ENCODE peak calls at places on chromosomes 2 and 18, in nine cellular contexts. E is pancreas; F is kidney; V is tibial artery; X is heart right ventricle; T is cardiac muscle cell; Z is right cardiac atrium; W is CD4-positive, alpha-beta T cell; D is WERI-Rb-1. I is an unnamed sample.

GRCh38 chr2:6423131-6423530 is 442.6 kb downstream of the CMPK2 start:
- DNase-seq in Z (no peak), V (no peak), E (no peak), X (no peak), D (no peak), F (no peak), T (no peak), W (no peak), I (no peak)

GRCh38 chr2:229282758-229283546 is 11.9 kb upstream of the PID1 start:
- DNase-seq in X (no peak), Z (peak), T (no peak), W (no peak), E (no peak), V (peak), D (no peak), F (no peak), I (peak)

GRCh38 chr2:57878573-57878910 is 168.1 kb upstream of the VRK2 start:
- DNase-seq in V (no peak), T (no peak), W (no peak), X (no peak), E (no peak), Z (no peak), D (no peak), F (peak), I (peak)

GRCh38 chr2:180099308-180099707 is 92.2 kb upstream of the CWC22 start:
- DNase-seq in T (no peak), V (no peak), Z (no peak), D (no peak), W (no peak), F (no peak), X (no peak), E (no peak), I (no peak)

GRCh38 chr2:21270083-21270491 is 146.3 kb downstream of the TDRD15 start:
- DNase-seq in X (no peak), Z (no peak), T (peak), W (no peak), E (no peak), V (no peak), D (no peak), F (no peak), I (no peak)

GRCh38 chr2:18342901-18343300 is 217.6 kb downstream of the RDH14 start:
- DNase-seq in W (no peak), D (no peak), T (no peak), F (no peak), E (no peak), Z (no peak), X (no peak), V (no peak), I (no peak)

GRCh38 chr2:38505779-38506178 is 96.9 kb downstream of the HNRNPLL start:
- DNase-seq in F (no peak), X (no peak), D (no peak), Z (peak), T (no peak), E (no peak), W (no peak), V (peak), I (no peak)

GRCh38 chr18:44758821-44759624 is 78.3 kb downstream of the SETBP1 start:
- DNase-seq in D (no peak), F (no peak), T (no peak), V (no peak), W (no peak), Z (no peak), E (no peak), X (no peak), I (no peak)

GRCh38 chr18:1930291-1931270 is 640.7 kb downstream of the METTL4 start:
- DNase-seq in Z (no peak), D (no peak), E (no peak), T (no peak), V (no peak), W (no peak), F (peak), X (no peak), I (no peak)

GRCh38 chr2:239192975-239193374 is 207.8 kb downstream of the HDAC4 start:
- DNase-seq in E (no peak), X (no peak), D (no peak), V (peak), W (no peak), F (peak), T (no peak), Z (no peak), I (no peak)

GRCh38 chr2:41927581-41928260 is 120.1 kb upstream of the PKDCC start:
- DNase-seq in D (no peak), F (no peak), T (no peak), V (no peak), W (no peak), E (no peak), X (peak), Z (peak), I (peak)

GRCh38 chr2:220188031-220188430 is 560.6 kb downstream of the SLC4A3 start:
- DNase-seq in F (no peak), X (no peak), E (no peak), W (no peak), Z (no peak), V (no peak), T (no peak), D (no peak), I (no peak)

GRCh38 chr2:218448934-218449333 is 30.0 kb downstream of the VIL1 start:
- DNase-seq in W (no peak), F (no peak), X (no peak), E (no peak), Z (no peak), V (no peak), T (no peak), D (no peak), I (peak)

DNA sequence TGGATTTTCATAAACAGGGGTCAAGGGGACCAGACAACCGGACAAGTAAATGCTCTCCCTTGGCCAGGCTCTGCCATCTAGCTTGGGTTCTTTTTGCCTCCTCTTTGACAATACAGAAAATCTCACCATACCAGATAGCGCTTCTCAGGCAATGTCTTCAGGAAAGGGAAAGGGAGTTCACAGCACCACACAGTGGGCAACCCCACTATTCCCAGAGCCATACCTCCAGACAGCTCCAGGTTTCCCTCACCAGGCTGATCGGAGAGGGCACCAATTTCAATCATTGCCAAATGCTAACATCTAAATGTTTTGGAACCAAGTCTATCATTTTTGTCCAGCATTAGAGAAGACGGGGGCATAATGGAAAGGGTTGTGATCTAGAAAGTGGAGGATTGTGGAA is 28.1 kb downstream of the CCDC68 start:
- DNase-seq in X (no peak), W (no peak), D (no peak), F (no peak), E (no peak), T (no peak), V (no peak), Z (no peak), I (no peak)
- H3K27ac ChIP-seq in X (no peak), W (no peak), D (no peak), F (no peak), E (no peak), T (no peak), V (no peak), Z (no peak), I (no peak)

GRCh38 chr2:205465791-205466190 is 216.5 kb upstream of the NRP2 start:
- DNase-seq in D (no peak), F (no peak), W (no peak), Z (no peak), V (no peak), X (no peak), T (no peak), E (no peak), I (no peak)

GRCh38 chr2:205464681-205465080 is 217.6 kb upstream of the NRP2 start:
- DNase-seq in E (no peak), V (no peak), W (no peak), D (peak), Z (no peak), X (no peak), F (no peak), T (no peak), I (peak)

GRCh38 chr2:205461678-205462665 is 220.3 kb upstream of the NRP2 start:
- DNase-seq in F (no peak), W (no peak), Z (no peak), X (no peak), T (no peak), E (no peak), V (no peak), D (no peak), I (no peak)

GRCh38 chr2:205462681-205463345 is 219.5 kb upstream of the NRP2 start:
- DNase-seq in D (no peak), V (no peak), W (no peak), Z (no peak), E (no peak), F (no peak), T (no peak), X (no peak), I (no peak)

GRCh38 chr2:205463626-205464025 is 218.7 kb upstream of the NRP2 start:
- DNase-seq in Z (no peak), W (no peak), X (no peak), V (no peak), F (no peak), D (no peak), T (no peak), E (no peak), I (peak)
- H3K27ac ChIP-seq in Z (no peak), W (no peak), X (no peak), V (no peak), F (no peak), D (no peak), T (no peak), E (no peak), I (no peak)

GRCh38 chr2:106724301-106724794 is 161.6 kb downstream of the ST6GAL2 start:
- DNase-seq in W (no peak), T (no peak), E (no peak), V (no peak), D (no peak), X (no peak), F (no peak), Z (no peak), I (no peak)
- H3K27ac ChIP-seq in W (no peak), T (no peak), E (no peak), V (no peak), D (no peak), X (no peak), F (no peak), Z (no peak), I (no peak)

DNA sequence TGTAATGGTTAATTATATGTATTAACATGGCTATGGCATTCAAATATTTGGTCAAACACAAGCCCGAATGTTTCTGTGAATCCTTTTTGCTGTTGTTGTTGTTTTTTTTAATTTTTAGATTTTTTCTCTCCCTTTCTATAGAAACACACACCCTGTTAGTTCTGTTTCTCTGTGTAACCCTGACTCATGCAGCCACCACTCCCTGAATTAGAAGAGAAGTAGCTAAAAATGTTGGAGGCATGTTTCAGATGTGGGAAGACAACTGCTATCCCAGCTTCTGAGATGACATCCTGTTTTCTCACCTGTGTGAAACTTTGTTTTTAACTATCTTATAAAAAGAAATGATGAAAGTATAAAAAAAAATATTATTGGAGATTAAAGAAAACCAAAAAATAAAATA is 219.6 kb upstream of the RGPD4 start:
- DNase-seq in D (no peak), E (no peak), Z (no peak), V (no peak), X (no peak), W (no peak), F (no peak), T (no peak), I (no peak)
- H3K27ac ChIP-seq in D (no peak), E (no peak), Z (no peak), V (no peak), X (no peak), W (no peak), F (no peak), T (no peak), I (no peak)

GRCh38 chr2:111903930-111904439 is 5.6 kb downstream of the MERTK start:
- DNase-seq in E (no peak), T (no peak), Z (no peak), X (no peak), F (no peak), W (no peak), V (no peak), D (no peak), I (no peak)
- H3K27ac ChIP-seq in E (no peak), T (no peak), Z (peak), X (peak), F (peak), W (no peak), V (peak), D (no peak), I (no peak)

I was measured in SJCRH30.